ENCODE peak calls at places on chromosomes 6 and 20, in nine cellular contexts. C is IMR-90, S is HCT116, P is GM23248, H is fibroblast of lung, T is K562, V is SK-N-SH, F is GM23338, D is hepatocyte. G is an unnamed sample.

GRCh38 chr6:153727910-153728309 is 311.1 kb upstream of the OPRM1 start:
- DNase-seq in D (peak; percentile 8), T (no peak), P (peak; percentile 2), H (no peak), V (no peak), F (no peak), S (no peak), C (no peak), G (no peak)

GRCh38 chr20:35599776-35600120 is 15.9 kb upstream of the SPAG4 start:
- DNase-seq in S (no peak), H (no peak), P (no peak), T (no peak), D (no peak), V (no peak), F (no peak), C (no peak), G (no peak)

GRCh38 chr6:170444811-170445211 is 108.3 kb downstream of the PSMB1 start:
- DNase-seq in P (no peak), V (peak; percentile 12), H (no peak), T (no peak), C (no peak), F (no peak), S (no peak), D (no peak), G (peak; percentile 62)

GRCh38 chr6:128806274-128806673 is 76.7 kb upstream of the LAMA2 start:
- DNase-seq in S (no peak), P (peak; percentile 24), C (no peak), H (peak; percentile 46), V (no peak), T (no peak), F (no peak), D (no peak), G (no peak)

GRCh38 chr6:128723667-128724066 is 159.3 kb upstream of the LAMA2 start:
- DNase-seq in P (peak; percentile 20), F (peak; percentile 60), D (no peak), C (peak; percentile 89), S (no peak), V (no peak), T (no peak), H (no peak), G (no peak)

GRCh38 chr20:57921701-57922482 is 212.1 kb upstream of the PMEPA1 start:
- DNase-seq in C (no peak), F (no peak), P (no peak), D (no peak), S (no peak), V (no peak), T (no peak), H (no peak), G (no peak)

GRCh38 chr6:113854531-113855499 is 2.3 kb upstream of the MARCKS start:
- DNase-seq in D (peak; percentile 92), T (peak; percentile 38), H (peak; percentile 75), P (peak; percentile 80), C (peak; percentile 79), V (peak; percentile 92), F (peak; percentile 90), S (no peak), G (peak; percentile 95)

GRCh38 chr6:122400121-122400450 is 634 bp downstream of the HSF2 start:
- DNase-seq in H (peak; percentile 8), T (no peak), S (no peak), C (no peak), F (peak; percentile 40), P (peak; percentile 62), D (no peak), V (no peak), G (peak; percentile 43)

GRCh38 chr6:150777731-150778130 is 87.8 kb upstream of the MTHFD1L start:
- DNase-seq in H (no peak), C (no peak), D (no peak), P (no peak), F (no peak), T (no peak), S (no peak), V (no peak), G (peak; percentile 6)

GRCh38 chr20:57768519-57768918 is 58.7 kb upstream of the PMEPA1 start:
- DNase-seq in T (no peak), F (no peak), H (no peak), C (no peak), D (no peak), S (no peak), P (no peak), V (no peak), G (no peak)

GRCh38 chr6:1552296-1552761 is 57.4 kb upstream of the FOXC1 start:
- DNase-seq in H (peak; percentile 55), F (peak; percentile 71), V (no peak), C (peak; percentile 18), T (peak; percentile 27), D (no peak), P (peak; percentile 63), S (peak; percentile 33), G (peak; percentile 88)

GRCh38 chr6:63598251-63599036 is 26.2 kb downstream of the LOC128125822 start:
- DNase-seq in P (peak; percentile 73), V (peak; percentile 78), H (peak; percentile 64), S (peak; percentile 51), D (peak; percentile 84), T (peak; percentile 67), C (peak; percentile 49), F (peak; percentile 87), G (no peak)

GRCh38 chr6:125899726-125900182 is 56.8 kb upstream of the HINT3 start:
- DNase-seq in F (peak; percentile 47), H (no peak), T (no peak), D (no peak), P (no peak), S (no peak), C (no peak), V (no peak), G (no peak)

GRCh38 chr6:26195376-26195923 is 108.2 kb downstream of the HFE start:
- DNase-seq in D (peak; percentile 92), F (peak; percentile 60), V (peak; percentile 64), T (peak; percentile 58), C (peak; percentile 97), H (peak; percentile 97), S (peak; percentile 77), P (peak; percentile 96), G (peak; percentile 89)

GRCh38 chr20:40197744-40198143 is 491.3 kb downstream of the MAFB start:
- DNase-seq in H (peak; percentile 1), P (peak; percentile 6), D (no peak), V (no peak), C (no peak), T (no peak), S (no peak), F (no peak), G (peak; percentile 18)

GRCh38 chr20:62311150-62311549 is 8.4 kb downstream of the ADRM1 start:
- DNase-seq in S (no peak), D (no peak), P (no peak), T (no peak), F (no peak), H (no peak), C (no peak), V (no peak), G (no peak)
- H4K20me1 ChIP-seq in S (peaks cover 3% of the 10 kb centered on the region), D (peaks cover 7% of the 10 kb centered on the region), P (no peaks in the 10 kb centered on the region), T (no peaks in the 10 kb centered on the region), F (peaks cover 3% of the 10 kb centered on the region), H (no peaks in the 10 kb centered on the region), C (peaks cover 11% of the 10 kb centered on the region), V (peaks cover 24% of the 10 kb centered on the region), G (peaks cover 22% of the 10 kb centered on the region)

DNA sequence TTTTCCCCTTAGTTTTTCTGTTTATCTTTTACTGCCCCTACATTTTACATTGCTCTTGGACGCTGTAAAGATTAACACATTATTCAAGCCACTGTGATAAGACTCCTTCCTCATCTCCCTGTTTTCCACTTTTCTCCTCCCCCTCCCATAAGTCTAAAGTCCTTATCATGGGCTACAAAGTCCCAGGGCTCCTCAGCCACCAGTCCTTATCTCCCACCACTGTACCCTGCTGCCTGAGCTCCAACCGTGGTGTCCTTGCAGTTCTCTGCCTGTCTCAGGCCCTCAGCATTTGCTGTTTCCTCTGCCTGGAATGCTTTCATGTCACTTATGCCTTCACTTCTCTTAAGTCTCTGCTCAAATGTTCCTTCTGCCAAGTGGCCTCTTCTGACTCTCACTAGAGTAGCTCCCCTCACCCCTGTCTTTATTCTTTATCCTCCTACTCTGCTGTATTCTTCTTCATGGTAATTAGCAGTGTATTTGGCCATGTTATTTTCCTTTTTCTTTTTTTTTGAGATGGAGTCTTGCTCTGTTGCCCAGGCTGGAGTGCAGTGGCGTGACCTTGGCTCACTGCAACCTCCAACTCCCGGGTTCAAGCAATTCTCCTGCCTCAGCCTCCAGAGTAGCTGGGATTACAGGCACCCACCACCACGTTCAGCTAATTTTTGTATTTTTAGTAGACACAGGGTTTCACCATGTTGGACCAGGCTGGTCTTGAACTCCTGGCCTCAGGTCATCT is 10.8 kb upstream of the LATS1 start:
- DNase-seq in V (no peak), T (peak; percentile 86), C (no peak), H (no peak), P (no peak), D (peak; percentile 22), S (no peak), F (no peak), G (no peak)
- H3K36me3 ChIP-seq in V (peaks cover 59% of the 10 kb centered on the region), T (peaks cover 85% of the 10 kb centered on the region), C (peaks cover 22% of the 10 kb centered on the region), H (peaks cover 10% of the 10 kb centered on the region), P (peaks cover 38% of the 10 kb centered on the region), D (no peaks in the 10 kb centered on the region), S (peaks cover 32% of the 10 kb centered on the region), F (peaks cover 53% of the 10 kb centered on the region), G (peaks cover 41% of the 10 kb centered on the region)

GRCh38 chr6:14094721-14095120 is 22.9 kb upstream of the CD83 start:
- DNase-seq in C (no peak), F (no peak), P (no peak), S (no peak), H (no peak), D (no peak), T (no peak), V (no peak), G (no peak)

GRCh38 chr6:14092861-14093789 is 24.4 kb upstream of the CD83 start:
- DNase-seq in D (no peak), T (no peak), H (peak; percentile 49), P (no peak), V (no peak), S (no peak), C (no peak), F (no peak), G (no peak)

GRCh38 chr6:14091329-14091978 is 26.1 kb upstream of the CD83 start:
- DNase-seq in T (no peak), S (no peak), V (no peak), P (no peak), C (no peak), H (no peak), D (no peak), F (no peak), G (no peak)

GRCh38 chr6:14089224-14089623 is 28.3 kb upstream of the CD83 start:
- DNase-seq in H (no peak), V (no peak), S (no peak), C (no peak), P (no peak), T (no peak), D (no peak), F (no peak), G (no peak)

DNA sequence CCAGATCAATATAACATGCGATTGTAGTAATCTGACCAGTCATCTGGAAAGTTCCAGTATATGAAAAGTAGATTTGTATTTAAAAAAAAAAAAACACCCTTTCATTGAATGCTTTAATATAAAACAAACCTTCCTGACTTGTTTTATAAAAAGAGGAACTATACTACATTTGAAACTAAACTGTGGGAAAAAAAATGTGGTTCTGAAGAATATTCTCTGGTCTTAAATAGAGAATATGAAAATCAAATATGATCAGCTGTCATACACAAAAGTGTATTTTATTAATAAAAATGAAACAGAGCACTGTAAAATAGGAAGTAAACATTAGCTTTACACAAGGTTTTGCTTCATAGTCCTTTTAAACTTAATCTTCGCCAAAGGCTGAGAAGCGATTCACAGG is 25.3 kb upstream of the CD83 start:
- DNase-seq in T (no peak), P (no peak), H (no peak), D (no peak), C (no peak), F (no peak), V (no peak), S (no peak), G (no peak)
- H3K4me2 ChIP-seq in T (no peak overlapping the region), P (no peak overlapping the region), H (no peak overlapping the region), D (no peak overlapping the region), C (no peak overlapping the region), F (no peak overlapping the region), V (no peak overlapping the region), S (no peak overlapping the region), G (no peak overlapping the region)

GRCh38 chr6:34684364-34684763 is 12.2 kb downstream of the ILRUN start:
- DNase-seq in C (no peak), V (no peak), P (no peak), H (no peak), T (no peak), F (no peak), S (no peak), D (no peak), G (no peak)
- H4K20me1 ChIP-seq in C (peaks cover 44% of the 10 kb centered on the region), V (peaks cover 14% of the 10 kb centered on the region), P (no peaks in the 10 kb centered on the region), H (peaks cover 2% of the 10 kb centered on the region), T (peaks cover 5% of the 10 kb centered on the region), F (peaks cover 48% of the 10 kb centered on the region), S (peaks cover 2% of the 10 kb centered on the region), D (peaks cover 48% of the 10 kb centered on the region), G (peaks cover 28% of the 10 kb centered on the region)

G was measured in osteoblast.